ENCODE peak calls at places on chromosomes 16 and 17, in four cellular contexts. K is HCT116, P is K562, Q is GM12878. A is an unnamed sample.

GRCh38 chr17:31596382-31597323 is 205.2 kb downstream of the RAB11FIP4 start:
- DNase-seq in K (peak), P (no peak), Q (peak), A (peak)

GRCh38 chr17:76617838-76618237 is 25.7 kb downstream of the ST6GALNAC1 start:
- DNase-seq in K (no peak), P (no peak), Q (no peak), A (no peak)

GRCh38 chr17:50459756-50460155 is 8.9 kb downstream of the CHAD start:
- DNase-seq in K (no peak), P (no peak), Q (no peak), A (no peak)

GRCh38 chr16:50499254-50499653 is 48.9 kb upstream of the NKD1 start:
- DNase-seq in K (no peak), P (no peak), Q (no peak), A (no peak)

GRCh38 chr16:65117701-65118448 is 4.0 kb downstream of the CDH11 start:
- DNase-seq in K (peak), P (peak), Q (peak), A (no peak)

GRCh38 chr17:15261063-15261817 is 3.9 kb downstream of the PMP22 start:
- DNase-seq in K (no peak), P (peak), Q (no peak), A (no peak)

GRCh38 chr17:8799001-8799850 is at the start of gene MFSD6L:
- DNase-seq in K (no peak), P (no peak), Q (no peak), A (peak)

GRCh38 chr17:6145946-6146345 is 75.8 kb downstream of the WSCD1 start:
- DNase-seq in K (no peak), P (no peak), Q (no peak), A (no peak)

GRCh38 chr17:77489898-77490265 is 349.1 kb downstream of the SEC14L1 start:
- DNase-seq in K (no peak), P (no peak), Q (no peak), A (no peak)

GRCh38 chr16:12406840-12407690 is 396.6 kb downstream of the CPPED1 start:
- DNase-seq in K (no peak), P (no peak), Q (no peak), A (no peak)

GRCh38 chr17:72233981-72234380 is 113.2 kb downstream of the SOX9 start:
- DNase-seq in K (no peak), P (no peak), Q (no peak), A (no peak)

GRCh38 chr16:26454102-26454501 is 612.6 kb upstream of the C16orf82 start:
- DNase-seq in K (no peak), P (no peak), Q (no peak), A (no peak)

GRCh38 chr17:4721203-4722135 is 9.8 kb upstream of the MED11 start:
- DNase-seq in K (peak), P (peak), Q (no peak), A (no peak)

GRCh38 chr16:56066617-56067016 is 124.7 kb upstream of the GNAO1 start:
- DNase-seq in K (no peak), P (no peak), Q (no peak), A (no peak)

GRCh38 chr17:67183531-67183930 is 61.5 kb downstream of the HELZ start:
- DNase-seq in K (no peak), P (no peak), Q (no peak), A (no peak)

GRCh38 chr17:1137465-1137894 is 42.3 kb downstream of the ABR start:
- DNase-seq in K (peak), P (peak), Q (no peak), A (no peak)

DNA sequence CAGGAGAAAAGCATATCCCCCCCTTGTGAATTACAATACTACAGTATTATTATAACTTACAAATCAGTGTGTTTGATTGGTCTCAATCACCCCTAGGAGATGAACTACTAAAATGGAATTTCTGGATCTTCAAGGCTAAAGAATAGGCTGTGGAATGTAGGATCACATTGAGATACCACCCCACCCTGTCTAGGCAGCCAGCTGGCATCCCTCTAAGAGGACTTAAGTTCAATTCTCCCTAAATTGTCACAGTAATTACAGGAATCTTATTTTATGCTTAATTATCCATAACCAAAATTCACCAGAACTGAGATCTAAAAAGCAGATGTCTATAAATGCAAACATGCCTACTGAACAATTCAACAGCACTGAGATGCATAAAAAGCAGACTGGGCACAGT is 12.1 kb downstream of the AP1G1 start:
- DNase-seq in K (no peak), P (no peak), Q (no peak), A (no peak)
- TF ChIP-seq EGR1 in K (no peak), P (no peak), Q (no peak), A (no peak)

DNA sequence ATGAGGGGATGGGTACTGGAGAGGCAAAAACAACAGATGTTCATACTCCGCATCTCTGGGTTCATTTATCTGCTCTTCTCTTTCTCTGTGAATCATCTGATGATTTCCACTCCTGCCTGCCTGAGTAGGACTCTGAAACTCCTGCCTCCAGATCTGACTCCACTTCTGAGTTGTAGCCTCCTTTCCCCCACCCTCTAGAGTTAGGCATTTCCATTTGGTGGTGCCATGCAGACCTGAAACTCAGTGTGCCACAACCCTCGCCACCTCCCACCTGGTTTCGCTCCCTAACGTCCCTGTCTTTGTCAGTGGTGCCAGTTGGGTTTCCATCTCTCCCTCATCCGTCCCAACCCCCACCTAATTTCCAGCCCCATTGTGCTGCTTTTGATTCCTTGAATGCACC is 126.2 kb downstream of the PRKCB start:
- DNase-seq in K (no peak), P (no peak), Q (no peak), A (no peak)
- TF ChIP-seq EGR1 in K (no peak), P (no peak), Q (no peak), A (no peak)

GRCh38 chr17:47257651-47258339 is 4.2 kb downstream of the ITGB3 start:
- DNase-seq in K (no peak), P (no peak), Q (no peak), A (no peak)
- TF ChIP-seq EGR1 in K (no peak), P (peak), Q (no peak), A (no peak)

GRCh38 chr16:70694517-70695218 is 8.8 kb upstream of the MTSS2 start:
- DNase-seq in K (no peak), P (no peak), Q (no peak), A (no peak)

GRCh38 chr16:70692481-70693203 is 6.8 kb upstream of the MTSS2 start:
- DNase-seq in K (no peak), P (no peak), Q (no peak), A (no peak)

GRCh38 chr16:70694088-70694487 is 8.2 kb upstream of the MTSS2 start:
- DNase-seq in K (no peak), P (no peak), Q (no peak), A (no peak)

GRCh38 chr16:70692130-70692470 is 6.2 kb upstream of the MTSS2 start:
- DNase-seq in K (no peak), P (no peak), Q (no peak), A (no peak)

GRCh38 chr16:70693231-70693671 is 7.4 kb upstream of the MTSS2 start:
- DNase-seq in K (no peak), P (no peak), Q (no peak), A (no peak)
- TF ChIP-seq EGR1 in K (no peak), P (no peak), Q (no peak), A (no peak)

GRCh38 chr17:48499743-48500434 is 30.9 kb downstream of the HOXB1 start:
- DNase-seq in K (no peak), P (no peak), Q (no peak), A (no peak)

GRCh38 chr17:48499248-48499647 is 31.6 kb downstream of the HOXB1 start:
- DNase-seq in K (no peak), P (no peak), Q (no peak), A (no peak)

GRCh38 chr17:48497103-48497502 is 33.7 kb downstream of the HOXB1 start:
- DNase-seq in K (no peak), P (no peak), Q (no peak), A (no peak)

GRCh38 chr17:48500435-48501426 is 30.1 kb downstream of the HOXB1 start:
- DNase-seq in K (no peak), P (peak), Q (no peak), A (no peak)

GRCh38 chr17:48498168-48498840 is 32.5 kb downstream of the HOXB1 start:
- DNase-seq in K (no peak), P (no peak), Q (no peak), A (no peak)
- TF ChIP-seq EGR1 in K (no peak), P (no peak), Q (no peak), A (no peak)

DNA sequence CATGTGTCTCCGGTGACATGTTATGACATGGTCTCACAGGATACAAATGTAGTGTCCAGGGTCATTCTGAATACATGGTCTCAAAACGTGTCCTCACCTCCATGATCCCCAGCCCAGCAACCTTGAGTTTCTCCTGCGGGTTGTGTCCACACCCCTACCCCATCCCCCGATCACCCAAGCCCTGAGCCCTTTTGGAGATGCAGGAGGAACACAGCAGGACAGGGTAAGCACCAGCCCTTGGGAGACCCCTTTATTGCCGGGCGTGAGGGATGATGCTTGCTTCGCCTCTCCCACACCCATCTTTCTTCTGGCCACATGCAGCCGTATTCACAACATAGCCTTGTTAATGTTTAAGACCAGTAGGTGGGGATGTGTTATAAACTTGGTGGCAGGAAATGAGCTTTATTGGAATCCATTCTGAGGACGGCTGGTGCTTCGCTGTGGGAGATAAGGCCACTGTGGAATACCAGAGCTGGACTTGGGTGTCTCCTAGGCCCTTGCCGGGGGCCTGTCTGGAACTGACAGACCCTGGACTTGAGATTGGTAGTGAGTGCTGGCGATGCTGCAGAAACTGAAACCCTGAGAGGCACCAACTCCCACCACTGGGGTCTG is 5.5 kb downstream of the TMEM132E start:
- DNase-seq in K (no peak), P (no peak), Q (no peak), A (no peak)
- TF ChIP-seq EGR1 in K (no peak), P (no peak), Q (no peak), A (no peak)

GRCh38 chr17:75250009-75250471 is 11.4 kb downstream of the GGA3 start:
- DNase-seq in K (no peak), P (no peak), Q (peak), A (no peak)
- TF ChIP-seq EGR1 in K (peak), P (peak), Q (peak), A (no peak)

A was measured in H1.